ENCODE peak calls at places on chromosomes 4 and X, in six cellular contexts. V, G, B, R, C and I are unnamed samples.

GRCh38 chr4:108377021-108377420 is 208.3 kb upstream of the LEF1 start:
- DNase-seq in G (no peak), R (no peak), B (no peak), C (no peak), V (no peak), I (no peak)

GRCh38 chr4:66524778-66525177 is 854.5 kb upstream of the EPHA5 start:
- DNase-seq in G (no peak), B (no peak), C (no peak), R (no peak), V (no peak), I (no peak)

GRCh38 chrX:3286196-3286920 is 60.1 kb downstream of the MXRA5 start:
- DNase-seq in B (no peak), C (no peak), R (no peak), G (no peak), V (peak; percentile 74), I (no peak)

GRCh38 chrX:34063616-34064015 is 68.5 kb downstream of the FAM47A start:
- DNase-seq in G (no peak), V (no peak), C (no peak), B (no peak), R (no peak), I (no peak)

GRCh38 chr4:122450847-122451246 is 5.7 kb downstream of the IL2 start:
- DNase-seq in R (no peak), G (peak; percentile 49), B (peak; percentile 0), V (peak; percentile 10), C (peak; percentile 1), I (no peak)

GRCh38 chr4:148443550-148444295 is 1.5 kb upstream of the NR3C2 start:
- DNase-seq in B (no peak), C (no peak), G (peak; percentile 67), R (no peak), V (no peak), I (no peak)

GRCh38 chr4:1379801-1380331 is 26.4 kb downstream of the NKX1-1 start:
- DNase-seq in B (no peak), C (no peak), R (no peak), V (no peak), G (no peak), I (no peak)

GRCh38 chrX:130529531-130529930 is 127.7 kb downstream of the RBMX2 start:
- DNase-seq in R (no peak), V (no peak), G (no peak), B (no peak), C (no peak), I (no peak)

GRCh38 chr4:131764730-131765129 is 1384.4 kb upstream of the PCDH10 start:
- DNase-seq in B (no peak), G (no peak), V (no peak), R (no peak), C (no peak), I (no peak)

GRCh38 chr4:68079918-68080317 is 49.8 kb downstream of the TMPRSS11F start:
- DNase-seq in B (no peak), V (no peak), G (no peak), C (no peak), R (no peak), I (no peak)

GRCh38 chr4:2583517-2583916 is 47.1 kb downstream of the FAM193A start:
- DNase-seq in C (no peak), G (no peak), R (no peak), V (peak; percentile 41), B (no peak), I (no peak)

GRCh38 chr4:102250341-102250740 is 94.9 kb downstream of the SLC39A8 start:
- DNase-seq in V (no peak), C (no peak), G (no peak), B (no peak), R (no peak), I (no peak)

GRCh38 chr4:186676531-186677158 is 47.0 kb downstream of the FAT1 start:
- DNase-seq in C (no peak), B (peak; percentile 15), V (peak; percentile 98), R (no peak), G (no peak), I (no peak)

GRCh38 chr4:170990989-170991589 is 822.1 kb upstream of the GALNTL6 start:
- DNase-seq in B (no peak), R (no peak), G (peak; percentile 55), V (no peak), C (peak; percentile 23), I (no peak)

GRCh38 chr4:55075823-55076418 is 49.5 kb downstream of the KDR start:
- DNase-seq in V (no peak), B (no peak), C (no peak), R (no peak), G (no peak), I (no peak)

GRCh38 chrX:49230500-49231232 is 2.5 kb downstream of the CACNA1F start:
- DNase-seq in V (no peak), C (peak; percentile 9), R (no peak), B (no peak), G (peak; percentile 78), I (peak; percentile 88)

GRCh38 chr4:25926473-25926872 is 12.5 kb downstream of the SMIM20 start:
- DNase-seq in C (no peak), B (no peak), V (no peak), G (no peak), R (no peak), I (no peak)

GRCh38 chrX:150763810-150764209 is 70.6 kb downstream of the MTMR1 start:
- DNase-seq in G (no peak), R (no peak), B (no peak), V (no peak), C (no peak), I (no peak)

DNA sequence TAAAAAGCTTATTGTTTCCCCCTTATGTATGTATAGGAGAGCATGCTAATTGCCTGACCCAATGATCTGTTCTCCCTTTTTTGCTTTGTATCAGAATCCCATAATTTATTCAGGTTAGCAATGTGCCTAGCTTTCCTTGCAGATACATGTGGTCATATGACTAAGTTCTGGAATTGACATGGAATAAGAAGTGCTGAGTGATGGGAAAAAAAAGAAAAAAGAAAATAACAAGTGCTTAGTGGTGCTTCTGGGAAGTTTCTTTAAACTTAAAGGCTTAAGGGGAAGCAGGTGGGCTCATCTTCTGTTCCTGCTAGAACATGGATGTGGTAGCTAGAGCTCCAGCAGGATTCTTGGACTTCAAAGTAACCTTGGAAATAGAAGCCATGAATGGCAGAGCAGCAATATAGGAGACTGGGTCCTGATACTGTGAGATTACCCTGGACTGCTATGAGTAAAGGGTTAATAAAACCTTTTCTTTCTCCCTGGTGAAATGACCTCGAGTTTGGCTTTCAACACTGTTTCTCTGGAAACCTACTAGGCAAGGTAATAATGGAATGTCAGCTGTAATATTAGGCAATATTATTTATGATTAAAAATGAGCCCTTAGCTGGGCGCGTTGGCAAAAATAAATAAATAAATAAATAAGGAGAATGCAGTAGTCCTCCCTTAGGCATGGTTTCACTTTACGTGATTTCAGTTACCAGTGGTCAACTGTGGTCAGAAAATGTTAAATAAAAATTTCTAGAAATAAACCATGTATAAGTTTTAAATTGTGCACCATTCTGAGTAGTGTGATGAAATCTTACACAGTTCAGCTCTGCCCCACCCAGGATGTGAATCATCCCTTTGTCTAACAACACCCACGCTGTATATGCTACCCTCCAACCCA is 16.7 kb upstream of the RBM41 start:
- DNase-seq in G (no peak), C (peak; percentile 14), V (peak; percentile 54), B (peak; percentile 26), R (no peak), I (peak; percentile 68)
- TF ChIP-seq RAD21 in G (no peak), C (no peak), V (no peak), B (no peak), R (no peak), I (no peak)

GRCh38 chr4:53908661-53909078 is 155.7 kb downstream of the CHIC2 start:
- DNase-seq in B (peak; percentile 57), R (peak; percentile 8), V (peak; percentile 97), C (peak; percentile 83), G (no peak), I (peak; percentile 21)
- TF ChIP-seq RAD21 in B (peak; percentile 82), R (peak; percentile 60), V (peak; percentile 93), C (peak; percentile 84), G (peak; percentile 83), I (peak; percentile 86)

GRCh38 chrX:40068048-40068447 is 29.7 kb downstream of the BCOR start:
- DNase-seq in V (no peak), G (no peak), B (no peak), C (no peak), R (no peak), I (no peak)
- TF ChIP-seq RAD21 in V (no peak), G (peak; percentile 9), B (peak; percentile 20), C (no peak), R (no peak), I (no peak)

GRCh38 chr4:70356185-70356584 is 4.4 kb upstream of the SMR3A start:
- DNase-seq in V (no peak), B (no peak), C (no peak), R (no peak), G (no peak), I (no peak)

GRCh38 chr4:70364002-70364401 is 3.4 kb downstream of the SMR3A start:
- DNase-seq in V (no peak), B (no peak), R (no peak), G (no peak), C (no peak), I (no peak)

GRCh38 chr4:70360460-70360859 is at the start of gene SMR3A:
- DNase-seq in R (no peak), C (no peak), B (no peak), V (no peak), G (no peak), I (no peak)

DNA sequence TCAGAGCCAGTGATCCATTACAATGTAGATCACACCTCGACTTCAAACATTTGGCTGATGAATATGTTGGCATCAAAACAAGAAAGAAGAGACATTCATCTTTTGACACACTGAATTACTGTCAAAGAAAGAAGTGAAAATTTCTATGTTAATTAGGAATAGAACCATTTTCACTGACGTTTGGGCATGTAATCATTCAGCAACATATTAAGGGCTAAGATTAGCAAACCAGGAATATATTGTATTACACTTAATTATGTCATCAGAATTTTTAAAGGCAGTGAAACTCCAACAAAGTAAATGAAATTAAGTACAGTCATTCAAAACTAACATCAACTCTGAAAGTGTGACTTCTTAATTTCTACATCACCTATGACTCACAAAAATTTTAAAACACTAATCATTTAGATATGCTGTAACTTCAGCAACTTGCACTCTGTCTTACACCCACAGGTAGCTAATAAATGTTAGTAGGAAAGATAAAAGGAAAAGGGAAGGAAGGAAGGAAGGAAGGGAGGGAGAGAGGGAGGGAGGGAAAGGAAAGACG is 1.4 kb upstream of the SMR3A start:
- DNase-seq in C (no peak), V (no peak), B (no peak), G (no peak), R (no peak), I (no peak)
- TF ChIP-seq RAD21 in C (no peak), V (no peak), B (no peak), G (no peak), R (no peak), I (no peak)

GRCh38 chrX:50691820-50692219 is 122.2 kb downstream of the SHROOM4 start:
- DNase-seq in R (no peak), V (peak; percentile 48), B (peak; percentile 18), C (peak; percentile 38), G (no peak), I (peak; percentile 26)
- TF ChIP-seq RAD21 in R (peak; percentile 71), V (peak; percentile 68), B (peak; percentile 64), C (peak; percentile 16), G (peak; percentile 73), I (peak; percentile 33)